ENCODE peak calls at places on chromosomes 7 and 10, in four cellular contexts. E, Z, S and X are unnamed samples.

GRCh38 chr10:5094265-5095205 is at the start of gene AKR1C3:
- DNase-seq in E (peak), Z (peak), S (no peak), X (no peak)

GRCh38 chr10:49257159-49257558 is 41.8 kb upstream of the C10orf71 start:
- DNase-seq in E (no peak), Z (no peak), S (no peak), X (no peak)

GRCh38 chr7:39910108-39910869 is 39.8 kb upstream of the CDK13 start:
- DNase-seq in E (no peak), Z (peak), S (no peak), X (no peak)

GRCh38 chr7:150367187-150367510 is 1.5 kb upstream of the REPIN1 start:
- DNase-seq in E (no peak), Z (no peak), S (no peak), X (no peak)

GRCh38 chr10:77715081-77715480 is 77.5 kb upstream of the KCNMA1 start:
- DNase-seq in E (no peak), Z (peak), S (no peak), X (no peak)

GRCh38 chr7:117126631-117127030 is 173.3 kb downstream of the ST7 start:
- DNase-seq in E (no peak), Z (no peak), S (no peak), X (no peak)

GRCh38 chr10:129848571-129849451 is 115.3 kb downstream of the EBF3 start:
- DNase-seq in E (no peak), Z (no peak), S (no peak), X (no peak)

GRCh38 chr10:79367421-79368189 is 20.3 kb downstream of the PPIF start:
- DNase-seq in E (no peak), Z (no peak), S (no peak), X (no peak)

GRCh38 chr10:52335665-52336064 is 21.6 kb downstream of the DKK1 start:
- DNase-seq in E (no peak), Z (no peak), S (no peak), X (no peak)

GRCh38 chr10:103748020-103748419 is 107.4 kb downstream of the SH3PXD2A start:
- DNase-seq in E (no peak), Z (no peak), S (no peak), X (no peak)

GRCh38 chr7:77569514-77570232 is 32.6 kb downstream of the PTPN12 start:
- DNase-seq in E (no peak), Z (no peak), S (no peak), X (no peak)

GRCh38 chr10:103564116-103564501 is 70.6 kb downstream of the NEURL1 start:
- DNase-seq in E (no peak), Z (no peak), S (no peak), X (no peak)

GRCh38 chr7:80623465-80624252 is 14.8 kb upstream of the CD36 start:
- DNase-seq in E (peak), Z (no peak), S (no peak), X (no peak)

GRCh38 chr7:131357282-131357880 is 29.7 kb downstream of the MKLN1 start:
- DNase-seq in E (no peak), Z (no peak), S (no peak), X (no peak)

GRCh38 chr7:157856873-157857577 is 520.2 kb downstream of the DNAJB6 start:
- DNase-seq in E (no peak), Z (no peak), S (no peak), X (no peak)

GRCh38 chr10:69318997-69319727 is 40.9 kb downstream of the HK1 start:
- DNase-seq in E (peak), Z (peak), S (peak), X (peak)

GRCh38 chr7:35565927-35566326 is 129.0 kb downstream of the HERPUD2 start:
- DNase-seq in E (no peak), Z (no peak), S (no peak), X (no peak)

GRCh38 chr7:115300228-115300870 is 378.5 kb downstream of the MDFIC start:
- DNase-seq in E (no peak), Z (no peak), S (no peak), X (no peak)